ENCODE peak calls at places on chromosomes 13 and 19, in five cellular contexts. J is left ventricle myocardium inferior, N is cardiac muscle cell, Y is A549, F is colonic mucosa. U is an unnamed sample.
A peak's percentile ranks its signal among the peaks of the same experiment; 100 is the strongest.

GRCh38 chr13:107999751-108000150 is 215.6 kb downstream of the LIG4 start:
- DNase-seq in J (no peak), N (no peak), Y (no peak), F (no peak), U (no peak)

GRCh38 chr19:12799723-12800343 is 1.8 kb downstream of the PRDX2 start:
- DNase-seq in J (no peak), N (no peak), Y (no peak), F (no peak), U (no peak)

GRCh38 chr19:34220472-34221063 is 33.8 kb upstream of the GARRE1 start:
- DNase-seq in J (no peak), N (peak; percentile 69), Y (peak; percentile 88), F (peak; percentile 75), U (no peak)

GRCh38 chr19:28296506-28296905 is 916.4 kb downstream of the UQCRFS1 start:
- DNase-seq in J (no peak), N (no peak), Y (no peak), F (no peak), U (no peak)

GRCh38 chr19:12695997-12696365 is 450 bp downstream of the FBXW9 start:
- DNase-seq in J (no peak), N (no peak), Y (no peak), F (no peak), U (no peak)

GRCh38 chr19:7434391-7434790 is 54.4 kb downstream of the PEX11G start:
- DNase-seq in J (no peak), N (no peak), Y (no peak), F (no peak), U (no peak)

GRCh38 chr19:49932041-49932451 is 2.7 kb upstream of the NUP62 start:
- DNase-seq in J (no peak), N (no peak), Y (no peak), F (no peak), U (peak; percentile 1)

GRCh38 chr13:73388586-73388985 is 329.8 kb downstream of the KLF5 start:
- DNase-seq in J (no peak), N (no peak), Y (no peak), F (no peak), U (no peak)

GRCh38 chr13:46392967-46393366 is 5.9 kb upstream of the RUBCNL start:
- DNase-seq in J (no peak), N (no peak), Y (no peak), F (no peak), U (no peak)

GRCh38 chr13:78238911-78239310 is 320.3 kb upstream of the EDNRB start:
- DNase-seq in J (no peak), N (no peak), Y (no peak), F (no peak), U (no peak)

GRCh38 chr13:40968416-40969000 is 50.6 kb downstream of the ELF1 start:
- DNase-seq in J (no peak), N (no peak), Y (no peak), F (no peak), U (no peak)

GRCh38 chr19:12756150-12756883 is 4.7 kb downstream of the BEST2 start:
- DNase-seq in J (no peak), N (no peak), Y (no peak), F (no peak), U (no peak)

GRCh38 chr13:110625771-110626321 is 10.5 kb downstream of the NAXD start:
- DNase-seq in J (no peak), N (no peak), Y (no peak), F (peak; percentile 76), U (no peak)

GRCh38 chr19:4327252-4327876 is 11.3 kb downstream of the STAP2 start:
- DNase-seq in J (peak; percentile 75), N (peak; percentile 93), Y (peak; percentile 33), F (peak; percentile 78), U (no peak)

GRCh38 chr19:38290631-38291147 is 13.4 kb upstream of the C19orf33 start:
- DNase-seq in J (no peak), N (no peak), Y (peak; percentile 61), F (no peak), U (no peak)

GRCh38 chr13:24196593-24197197 is 36.2 kb downstream of the SPATA13 start:
- DNase-seq in J (no peak), N (no peak), Y (no peak), F (no peak), U (no peak)

GRCh38 chr19:52638601-52639000 is 446 bp upstream of the ZNF83 start:
- DNase-seq in J (peak; percentile 22), N (no peak), Y (no peak), F (no peak), U (no peak)

GRCh38 chr13:103354189-103354588 is 288.0 kb upstream of the SLC10A2 start:
- DNase-seq in J (no peak), N (no peak), Y (no peak), F (no peak), U (no peak)

GRCh38 chr19:41695745-41696144 is 7.7 kb upstream of the CEACAM7 start:
- DNase-seq in J (no peak), N (no peak), Y (no peak), F (peak; percentile 16), U (no peak)

GRCh38 chr19:17488593-17489391 is 18.5 kb downstream of the SLC27A1 start:
- DNase-seq in J (peak; percentile 59), N (peak; percentile 89), Y (peak; percentile 66), F (peak; percentile 94), U (no peak)

GRCh38 chr13:49711218-49711863 is 20.1 kb upstream of the EBPL start:
- DNase-seq in J (no peak), N (no peak), Y (peak; percentile 38), F (no peak), U (no peak)

GRCh38 chr19:2154587-2155075 is 3.3 kb upstream of the AP3D1 start:
- DNase-seq in J (no peak), N (peak; percentile 57), Y (no peak), F (peak; percentile 64), U (no peak)

GRCh38 chr19:17863520-17864182 is 3.9 kb downstream of the RPL18A start:
- DNase-seq in J (no peak), N (no peak), Y (no peak), F (no peak), U (no peak)

GRCh38 chr19:33063356-33064116 is 1.2 kb downstream of the RHPN2 start:
- DNase-seq in J (no peak), N (peak; percentile 49), Y (peak; percentile 67), F (peak; percentile 86), U (no peak)

GRCh38 chr19:33064778-33065550 is at the start of gene RHPN2:
- DNase-seq in J (peak; percentile 69), N (peak; percentile 85), Y (peak; percentile 93), F (peak; percentile 86), U (no peak)

GRCh38 chr19:33066543-33066942 is 1.9 kb upstream of the RHPN2 start:
- DNase-seq in J (no peak), N (no peak), Y (no peak), F (no peak), U (no peak)

GRCh38 chr19:33062902-33063301 is 1.8 kb downstream of the RHPN2 start:
- DNase-seq in J (no peak), N (no peak), Y (no peak), F (no peak), U (no peak)

DNA sequence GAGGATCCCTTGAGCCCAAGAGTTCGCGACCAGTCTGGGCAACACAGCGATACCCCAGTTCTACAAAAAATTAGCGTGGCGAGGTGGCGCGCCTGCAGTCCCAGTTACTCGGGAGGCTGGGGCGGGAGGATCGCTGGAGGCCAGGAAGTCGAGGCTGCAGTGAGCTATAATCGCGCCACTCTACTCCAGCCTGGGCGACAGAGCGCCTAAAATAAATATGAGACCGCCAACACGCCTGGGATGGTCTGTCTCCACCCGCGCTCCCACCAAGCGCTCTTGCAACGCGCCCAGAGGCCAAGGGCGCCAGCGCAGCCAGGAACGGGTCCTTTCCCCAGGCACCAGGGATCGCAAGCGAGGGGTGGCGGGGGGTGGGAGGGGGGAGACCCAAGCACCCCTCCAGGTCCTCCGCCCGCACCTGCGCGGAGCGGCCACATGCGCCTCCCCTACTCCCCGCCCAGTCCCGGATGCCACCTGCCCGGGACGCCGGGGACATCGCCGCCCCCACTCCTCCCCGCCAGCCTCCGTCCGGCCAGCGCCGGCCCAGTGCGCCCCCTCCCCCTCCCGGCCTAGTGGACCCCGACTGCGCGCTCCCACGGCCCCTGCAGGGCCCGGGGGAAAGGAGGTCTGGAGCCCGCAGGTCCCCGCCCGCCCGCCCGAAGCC is 441 bp downstream of the RHPN2 start:
- DNase-seq in J (no peak), N (peak; percentile 53), Y (peak; percentile 68), F (peak; percentile 56), U (no peak)
- TF ChIP-seq CTCF in J (no peak), N (no peak), Y (no peak), F (no peak), U (peak; percentile 36)

GRCh38 chr19:46885411-46885810 is 24.6 kb downstream of the ARHGAP35 start:
- DNase-seq in J (no peak), N (no peak), Y (no peak), F (no peak), U (no peak)

GRCh38 chr19:46890423-46891170 is 29.8 kb downstream of the ARHGAP35 start:
- DNase-seq in J (no peak), N (no peak), Y (peak; percentile 87), F (peak; percentile 45), U (no peak)

GRCh38 chr19:46887240-46887782 is 26.5 kb downstream of the ARHGAP35 start:
- DNase-seq in J (no peak), N (no peak), Y (no peak), F (no peak), U (no peak)

GRCh38 chr19:46882034-46882433 is 21.2 kb downstream of the ARHGAP35 start:
- DNase-seq in J (no peak), N (no peak), Y (no peak), F (no peak), U (no peak)

GRCh38 chr19:46886546-46887239 is 25.9 kb downstream of the ARHGAP35 start:
- DNase-seq in J (no peak), N (no peak), Y (no peak), F (no peak), U (no peak)
- TF ChIP-seq CTCF in J (no peak), N (no peak), Y (no peak), F (no peak), U (no peak)

DNA sequence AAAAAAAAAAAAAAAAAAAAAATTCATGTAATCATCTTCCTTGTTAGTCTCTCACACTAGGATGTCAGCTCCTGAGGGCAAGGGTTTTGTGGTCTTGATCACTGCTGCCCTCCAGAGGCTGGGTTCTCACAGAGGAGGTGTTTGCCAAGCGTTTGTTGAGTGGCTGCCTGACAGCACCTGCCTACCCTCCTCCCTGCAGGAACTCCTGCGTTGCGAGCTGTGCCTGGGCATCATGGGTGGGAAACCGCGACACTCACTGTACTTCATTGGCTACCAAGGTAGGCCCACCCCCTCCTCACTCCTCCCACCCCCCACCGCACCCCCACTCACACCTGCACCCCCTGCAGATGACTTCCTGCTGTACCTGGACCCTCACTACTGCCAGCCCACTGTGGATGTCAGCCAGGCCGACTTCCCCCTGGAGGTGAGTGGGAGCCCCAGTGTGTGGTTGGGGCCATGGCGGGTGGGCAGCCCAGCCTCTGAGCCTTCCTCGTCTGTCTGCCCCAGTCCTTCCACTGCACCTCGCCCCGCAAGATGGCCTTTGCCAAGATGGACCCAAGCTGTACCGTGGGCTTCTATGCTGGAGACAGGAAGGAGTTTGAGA is 8.1 kb downstream of the ATG4D start:
- DNase-seq in J (no peak), N (no peak), Y (peak; percentile 72), F (peak; percentile 46), U (peak; percentile 92)
- TF ChIP-seq CTCF in J (no peak), N (peak; percentile 17), Y (no peak), F (no peak), U (peak; percentile 57)

GRCh38 chr13:39483326-39483725 is 119.7 kb downstream of the LHFPL6 start:
- DNase-seq in J (no peak), N (no peak), Y (no peak), F (no peak), U (no peak)
- TF ChIP-seq CTCF in J (no peak), N (no peak), Y (no peak), F (no peak), U (no peak)

GRCh38 chr19:45691516-45692186 is at the start of gene SNRPD2:
- DNase-seq in J (peak; percentile 91), N (peak; percentile 96), Y (peak; percentile 98), F (peak; percentile 94), U (peak; percentile 97)
- TF ChIP-seq CTCF in J (no peak), N (no peak), Y (no peak), F (no peak), U (no peak)

GRCh38 chr13:52652170-52652979 is at the start of gene SUGT1:
- DNase-seq in J (peak; percentile 98), N (peak; percentile 98), Y (peak; percentile 96), F (peak; percentile 98), U (peak; percentile 100)
- TF ChIP-seq CTCF in J (peak; percentile 72), N (peak; percentile 63), Y (peak; percentile 40), F (peak; percentile 39), U (peak; percentile 84)